ENCODE peak calls at places on chromosomes 3 and 15, in six cellular contexts. One of them, this sample, is unnamed.
A peak's percentile ranks its signal among the peaks of the same experiment; 100 is the strongest.

GRCh38 chr3:38543602-38544001 is 47.5 kb downstream of the EXOG start:
- DNase-seq in T-helper 1 cell: no peak
- DNase-seq in GM12878: no peak
- DNase-seq in mesothelial cell of epicardium: no peak
- DNase-seq in stimulated activated CD4-positive, alpha-beta T cell treated with anti-CD3 and anti-CD28 coated beads, Interleukin-2, amount 100 ng/mL, for 24 hours: no peak
- DNase-seq in DMS153: no peak
- DNase-seq in this sample: no peak

GRCh38 chr15:100733786-100734185 is 131.4 kb downstream of the ASB7 start:
- DNase-seq in mesothelial cell of epicardium: no peak
- DNase-seq in DMS153: no peak
- DNase-seq in GM12878: no peak
- DNase-seq in stimulated activated CD4-positive, alpha-beta T cell treated with anti-CD3 and anti-CD28 coated beads, Interleukin-2, amount 100 ng/mL, for 24 hours: no peak
- DNase-seq in T-helper 1 cell: no peak
- DNase-seq in this sample: no peak

GRCh38 chr3:123633530-123633929 is 48.7 kb upstream of the HACD2 start:
- DNase-seq in stimulated activated CD4-positive, alpha-beta T cell treated with anti-CD3 and anti-CD28 coated beads, Interleukin-2, amount 100 ng/mL, for 24 hours: no peak
- DNase-seq in DMS153: no peak
- DNase-seq in GM12878: no peak
- DNase-seq in mesothelial cell of epicardium: no peak
- DNase-seq in T-helper 1 cell: no peak
- DNase-seq in this sample: no peak

GRCh38 chr15:94164202-94164807 is 67.1 kb upstream of the MCTP2 start:
- DNase-seq in GM12878: no peak
- DNase-seq in DMS153: peak; percentile 10
- DNase-seq in T-helper 1 cell: peak; percentile 18
- DNase-seq in stimulated activated CD4-positive, alpha-beta T cell treated with anti-CD3 and anti-CD28 coated beads, Interleukin-2, amount 100 ng/mL, for 24 hours: peak; percentile 69
- DNase-seq in mesothelial cell of epicardium: peak; percentile 68
- DNase-seq in this sample: peak; percentile 50

GRCh38 chr15:71239592-71240364 is 124.5 kb downstream of the THSD4 start:
- DNase-seq in mesothelial cell of epicardium: no peak
- DNase-seq in DMS153: no peak
- DNase-seq in GM12878: no peak
- DNase-seq in stimulated activated CD4-positive, alpha-beta T cell treated with anti-CD3 and anti-CD28 coated beads, Interleukin-2, amount 100 ng/mL, for 24 hours: no peak
- DNase-seq in T-helper 1 cell: no peak
- DNase-seq in this sample: no peak

GRCh38 chr3:195801251-195802183 is 10.2 kb downstream of the MUC4 start:
- DNase-seq in DMS153: no peak
- DNase-seq in stimulated activated CD4-positive, alpha-beta T cell treated with anti-CD3 and anti-CD28 coated beads, Interleukin-2, amount 100 ng/mL, for 24 hours: no peak
- DNase-seq in T-helper 1 cell: no peak
- DNase-seq in mesothelial cell of epicardium: peak; percentile 17
- DNase-seq in GM12878: no peak
- DNase-seq in this sample: no peak

GRCh38 chr3:33665294-33665693 is 52.8 kb downstream of the CLASP2 start:
- DNase-seq in DMS153: no peak
- DNase-seq in mesothelial cell of epicardium: no peak
- DNase-seq in GM12878: no peak
- DNase-seq in T-helper 1 cell: no peak
- DNase-seq in stimulated activated CD4-positive, alpha-beta T cell treated with anti-CD3 and anti-CD28 coated beads, Interleukin-2, amount 100 ng/mL, for 24 hours: no peak
- DNase-seq in this sample: no peak

GRCh38 chr3:47850062-47850802 is 47.3 kb downstream of the DHX30 start:
- DNase-seq in GM12878: no peak
- DNase-seq in mesothelial cell of epicardium: no peak
- DNase-seq in T-helper 1 cell: no peak
- DNase-seq in DMS153: no peak
- DNase-seq in stimulated activated CD4-positive, alpha-beta T cell treated with anti-CD3 and anti-CD28 coated beads, Interleukin-2, amount 100 ng/mL, for 24 hours: no peak
- DNase-seq in this sample: no peak

GRCh38 chr3:122324871-122325323 is at the start of gene CSTA:
- DNase-seq in mesothelial cell of epicardium: no peak
- DNase-seq in GM12878: no peak
- DNase-seq in T-helper 1 cell: no peak
- DNase-seq in DMS153: no peak
- DNase-seq in stimulated activated CD4-positive, alpha-beta T cell treated with anti-CD3 and anti-CD28 coated beads, Interleukin-2, amount 100 ng/mL, for 24 hours: no peak
- DNase-seq in this sample: no peak

GRCh38 chr3:16978921-16979271 is 94.1 kb downstream of the PLCL2 start:
- DNase-seq in DMS153: no peak
- DNase-seq in T-helper 1 cell: no peak
- DNase-seq in stimulated activated CD4-positive, alpha-beta T cell treated with anti-CD3 and anti-CD28 coated beads, Interleukin-2, amount 100 ng/mL, for 24 hours: no peak
- DNase-seq in GM12878: no peak
- DNase-seq in mesothelial cell of epicardium: no peak
- DNase-seq in this sample: no peak

GRCh38 chr15:74156018-74156417 is 17.5 kb upstream of the ISLR start:
- DNase-seq in DMS153: no peak
- DNase-seq in GM12878: no peak
- DNase-seq in stimulated activated CD4-positive, alpha-beta T cell treated with anti-CD3 and anti-CD28 coated beads, Interleukin-2, amount 100 ng/mL, for 24 hours: no peak
- DNase-seq in T-helper 1 cell: no peak
- DNase-seq in mesothelial cell of epicardium: no peak
- DNase-seq in this sample: no peak

GRCh38 chr15:89199734-89200133 is 21.6 kb downstream of the RLBP1 start:
- DNase-seq in stimulated activated CD4-positive, alpha-beta T cell treated with anti-CD3 and anti-CD28 coated beads, Interleukin-2, amount 100 ng/mL, for 24 hours: no peak
- DNase-seq in GM12878: no peak
- DNase-seq in T-helper 1 cell: no peak
- DNase-seq in DMS153: no peak
- DNase-seq in mesothelial cell of epicardium: no peak
- DNase-seq in this sample: no peak

GRCh38 chr3:131903988-131904415 is 130.8 kb downstream of the CPNE4 start:
- DNase-seq in T-helper 1 cell: no peak
- DNase-seq in DMS153: no peak
- DNase-seq in GM12878: no peak
- DNase-seq in stimulated activated CD4-positive, alpha-beta T cell treated with anti-CD3 and anti-CD28 coated beads, Interleukin-2, amount 100 ng/mL, for 24 hours: no peak
- DNase-seq in mesothelial cell of epicardium: no peak
- DNase-seq in this sample: no peak

This sample was measured in activated naive CD4-positive, alpha-beta T cell treated with Interleukin-2 at 50 U/mL for 16 hours.